ENCODE peak calls at places on chromosomes 11 and 22, in five cellular contexts. A is epithelial cell of esophagus, F is Peyer's patch, V is cardiac fibroblast, L is lung. C is an unnamed sample.

GRCh38 chr11:34647131-34647530 is 26.2 kb downstream of the EHF start:
- DNase-seq in L (no peak), F (no peak), A (no peak), V (peak), C (no peak)

GRCh38 chr22:28917747-28918543 is 34.6 kb downstream of the ZNRF3 start:
- DNase-seq in L (peak), F (peak), V (no peak), A (no peak), C (no peak)

GRCh38 chr11:106426696-106427095 is 349.2 kb downstream of the AASDHPPT start:
- DNase-seq in F (no peak), V (no peak), A (peak), L (no peak), C (no peak)

GRCh38 chr11:125180413-125181305 is 16.1 kb downstream of the PKNOX2 start:
- DNase-seq in A (no peak), V (peak), F (peak), L (no peak), C (no peak)

GRCh38 chr11:131195801-131196517 is 174.5 kb upstream of the NTM start:
- DNase-seq in F (no peak), A (peak), V (peak), L (peak), C (no peak)

GRCh38 chr11:78564037-78564888 is 10.4 kb downstream of the NARS2 start:
- DNase-seq in V (peak), L (peak), A (peak), F (no peak), C (no peak)

GRCh38 chr11:14357843-14358728 is 897 bp downstream of the RRAS2 start:
- DNase-seq in V (peak), A (peak), F (peak), L (peak), C (peak)

GRCh38 chr11:86800076-86800955 is at the start of gene PRSS23:
- DNase-seq in A (peak), F (peak), L (peak), V (peak), C (peak)

GRCh38 chr11:124793466-124794278 is 6.5 kb downstream of the MSANTD2 start:
- DNase-seq in F (no peak), A (peak), L (no peak), V (peak), C (no peak)

GRCh38 chr22:32177221-32177765 is 18.2 kb upstream of the C22orf42 start:
- DNase-seq in F (no peak), A (peak), V (no peak), L (no peak), C (no peak)

GRCh38 chr11:113906038-113906437 is 1.4 kb downstream of the HTR3B start:
- DNase-seq in L (no peak), F (no peak), V (peak), A (peak), C (no peak)
- TF ChIP-seq CTCF in L (no peak), F (no peak), V (peak), A (peak), C (no peak)

DNA sequence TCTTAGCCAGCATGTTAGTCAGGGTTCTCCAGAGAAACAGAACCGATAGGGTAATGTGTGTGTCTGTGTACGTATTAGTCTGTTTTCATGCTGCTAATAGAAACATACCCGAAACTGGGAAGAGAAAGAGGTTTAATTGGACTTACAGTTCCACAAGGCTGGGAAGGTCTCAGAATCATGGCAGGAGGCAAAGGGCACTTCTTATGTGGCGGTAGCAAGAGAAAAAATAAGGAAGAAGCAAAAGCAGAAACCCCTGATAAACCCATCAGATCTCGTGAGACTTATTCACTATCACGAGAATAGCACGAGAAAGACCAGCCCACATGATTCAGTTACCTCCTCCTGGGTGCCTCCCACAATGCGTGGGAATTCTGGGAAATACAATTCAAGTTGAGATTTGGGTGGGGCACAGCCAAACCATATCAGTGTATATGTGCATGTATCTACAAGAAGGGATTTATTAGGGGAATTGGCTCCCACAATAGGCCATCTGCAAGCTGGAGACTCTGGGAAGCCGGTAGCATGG is 173.7 kb upstream of the NECTIN1 start:
- DNase-seq in L (no peak), V (no peak), A (no peak), F (no peak), C (no peak)
- H3K4me3 ChIP-seq in L (no peak), V (no peak), A (no peak), F (no peak), C (no peak)

GRCh38 chr11:66267039-66267378 is 1.4 kb upstream of the RAB1B start:
- DNase-seq in A (no peak), V (no peak), L (no peak), F (no peak), C (no peak)
- TF ChIP-seq CTCF in A (no peak), V (no peak), L (no peak), F (no peak), C (no peak)

DNA sequence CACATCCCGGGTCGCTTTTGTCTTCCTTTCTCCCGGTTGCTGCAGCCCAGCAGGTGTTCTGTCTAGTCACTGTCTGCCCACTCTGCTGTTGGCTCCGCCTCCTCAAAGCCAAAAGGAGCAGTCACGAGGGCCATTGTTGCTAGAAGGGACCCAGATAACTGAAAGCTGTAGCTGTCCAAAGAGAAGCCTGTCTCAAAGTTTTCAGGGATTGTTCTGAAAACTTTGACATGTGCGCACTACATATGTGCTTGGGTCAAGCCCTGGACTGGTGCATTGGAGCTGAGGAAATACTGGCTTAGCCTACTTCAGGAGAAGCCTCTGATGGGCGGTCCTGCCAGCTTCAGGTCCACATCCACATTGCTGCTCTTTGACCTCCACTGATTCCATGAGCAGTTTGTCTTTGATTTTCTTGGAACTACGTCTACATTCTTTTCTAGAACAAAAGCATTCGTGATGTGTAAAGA is 8.8 kb upstream of the OR2AT4 start:
- DNase-seq in V (peak), A (no peak), L (no peak), F (no peak), C (no peak)
- H3K4me3 ChIP-seq in V (no peak), A (no peak), L (no peak), F (no peak), C (no peak)

DNA sequence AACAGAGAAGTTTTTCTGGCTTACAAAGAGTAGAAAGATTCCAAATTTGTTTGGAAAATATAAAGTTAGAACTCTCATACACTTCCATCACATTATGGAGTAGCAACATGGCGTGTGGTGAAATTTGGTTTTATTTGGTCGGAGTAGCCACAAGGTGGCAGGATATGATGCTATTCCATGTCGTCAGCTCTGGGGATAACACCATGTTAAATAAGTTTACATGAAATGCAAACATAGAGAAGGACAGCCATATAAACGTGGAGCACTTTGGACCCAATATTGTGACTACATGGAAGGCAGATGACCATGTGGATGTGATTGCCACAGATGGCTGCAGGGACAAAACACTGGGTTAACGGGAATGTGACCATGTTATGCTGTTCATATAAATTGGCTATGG is 21.1 kb downstream of the OR5M11 start:
- DNase-seq in V (peak), A (no peak), F (no peak), L (no peak), C (no peak)
- TF ChIP-seq CTCF in V (no peak), A (no peak), F (no peak), L (no peak), C (no peak)

DNA sequence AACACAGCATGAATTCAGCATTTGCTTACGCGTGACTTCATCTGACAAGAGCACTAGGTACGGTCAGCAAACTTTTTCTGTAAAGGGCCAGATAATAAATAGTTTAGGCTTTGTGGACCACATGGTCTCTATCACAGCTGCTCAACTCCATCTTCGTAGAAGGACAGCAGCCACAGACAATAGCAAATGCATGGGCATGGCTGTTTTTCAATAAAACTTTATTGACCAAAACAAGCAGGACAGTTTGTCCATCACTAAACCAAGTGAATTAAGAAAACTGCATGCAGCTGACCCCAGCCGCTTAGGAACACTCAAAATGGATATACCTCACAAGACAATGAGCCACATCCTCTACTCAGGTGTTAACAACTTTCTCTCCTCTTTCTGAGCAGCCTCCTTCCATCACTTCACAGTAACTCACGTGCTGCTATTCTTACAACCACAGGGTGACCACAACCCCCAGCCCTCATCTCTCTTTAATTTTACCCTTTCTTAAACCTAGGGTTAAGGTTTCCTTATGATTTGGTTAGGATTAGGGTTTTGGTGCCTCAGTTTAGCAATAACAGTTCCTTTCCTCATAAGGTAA is 22.7 kb upstream of the ARHGAP32 start:
- DNase-seq in A (no peak), V (no peak), F (no peak), L (no peak), C (no peak)
- H3K4me3 ChIP-seq in A (no peak), V (no peak), F (no peak), L (no peak), C (no peak)

GRCh38 chr11:118610773-118611432 is 3.5 kb downstream of the PHLDB1 start:
- DNase-seq in A (peak), L (peak), V (peak), F (peak), C (peak)
- TF ChIP-seq CTCF in A (peak), L (peak), V (peak), F (peak), C (peak)